ENCODE peak calls at places on chromosomes 5 and 9, in nine cellular contexts. X, H, W, F, V, R, J, B and A are unnamed samples.
A peak's percentile ranks its signal among the peaks of the same experiment; 100 is the strongest.

GRCh38 chr9:93061791-93062299 is 3.3 kb downstream of the SUSD3 start:
- DNase-seq in H (no peak), B (no peak), J (no peak), R (no peak), X (peak; percentile 74), F (peak; percentile 39), W (no peak), V (peak; percentile 67), A (no peak)

GRCh38 chr5:8730194-8730593 is 815.7 kb downstream of the SEMA5A start:
- DNase-seq in V (no peak), J (no peak), W (no peak), B (no peak), X (no peak), F (no peak), R (peak; percentile 15), H (no peak), A (no peak)

GRCh38 chr5:39015743-39016586 is 58.2 kb downstream of the RICTOR start:
- DNase-seq in W (no peak), X (no peak), B (peak; percentile 28), H (peak; percentile 84), J (no peak), F (no peak), V (no peak), R (peak; percentile 48), A (no peak)

GRCh38 chr5:131096774-131097695 is 68.0 kb downstream of the HINT1 start:
- DNase-seq in J (no peak), V (no peak), W (no peak), B (no peak), H (peak; percentile 48), X (no peak), R (no peak), F (no peak), A (no peak)

GRCh38 chr5:62138607-62139006 is 167.4 kb upstream of the KIF2A start:
- DNase-seq in R (no peak), F (no peak), B (no peak), J (no peak), X (peak; percentile 86), V (no peak), W (no peak), H (no peak), A (no peak)

GRCh38 chr5:80761176-80761575 is 106.4 kb upstream of the DHFR start:
- DNase-seq in J (no peak), X (peak; percentile 82), B (no peak), R (no peak), W (no peak), F (no peak), H (no peak), V (no peak), A (no peak)

GRCh38 chr9:5188060-5188707 is 2.7 kb upstream of the INSL6 start:
- DNase-seq in R (no peak), J (no peak), V (no peak), F (no peak), X (no peak), B (no peak), H (no peak), W (no peak), A (no peak)

GRCh38 chr9:109329274-109330258 is 8.7 kb upstream of the EPB41L4B start:
- DNase-seq in X (no peak), B (no peak), J (no peak), F (no peak), V (no peak), W (no peak), H (peak; percentile 92), R (peak; percentile 76), A (no peak)

GRCh38 chr5:606061-606460 is 6.1 kb upstream of the CEP72 start:
- DNase-seq in H (no peak), J (no peak), X (no peak), F (no peak), R (no peak), W (no peak), B (no peak), V (no peak), A (no peak)

GRCh38 chr5:98769006-98769255 is 4.5 kb upstream of the RGMB start:
- DNase-seq in H (no peak), F (peak; percentile 15), J (no peak), V (peak; percentile 79), W (no peak), R (no peak), B (peak; percentile 33), X (peak; percentile 89), A (no peak)

GRCh38 chr9:17881371-17881770 is 302.5 kb downstream of the SH3GL2 start:
- DNase-seq in H (no peak), F (no peak), X (no peak), V (no peak), W (no peak), R (no peak), J (no peak), B (no peak), A (no peak)

GRCh38 chr5:155066886-155067595 is 53.5 kb downstream of the KIF4B start:
- DNase-seq in H (no peak), R (no peak), B (no peak), V (no peak), F (no peak), J (no peak), X (no peak), W (no peak), A (no peak)

GRCh38 chr9:111356567-111357244 is 26.7 kb upstream of the OR2K2 start:
- DNase-seq in X (no peak), F (no peak), W (no peak), B (peak; percentile 79), V (no peak), R (peak; percentile 96), H (peak; percentile 79), J (no peak), A (peak; percentile 2)

GRCh38 chr9:73995836-73996235 is 501.3 kb upstream of the RORB start:
- DNase-seq in X (no peak), B (no peak), F (no peak), W (no peak), J (no peak), V (no peak), H (peak; percentile 54), R (no peak), A (no peak)

GRCh38 chr9:37325778-37326177 is 96.7 kb upstream of the GRHPR start:
- DNase-seq in J (no peak), H (no peak), F (no peak), V (no peak), X (no peak), W (no peak), R (peak; percentile 4), B (no peak), A (no peak)

GRCh38 chr9:99637640-99638039 is 184.0 kb upstream of the NR4A3 start:
- DNase-seq in W (no peak), R (no peak), H (no peak), V (no peak), B (no peak), J (no peak), F (no peak), X (no peak), A (no peak)

GRCh38 chr9:81564632-81565031 is 124.7 kb downstream of the TLE1 start:
- DNase-seq in B (no peak), H (no peak), V (no peak), X (no peak), W (no peak), F (no peak), J (no peak), R (no peak), A (peak; percentile 8)

GRCh38 chr5:106874974-106875373 is 795.8 kb downstream of the EFNA5 start:
- DNase-seq in X (no peak), J (no peak), V (no peak), B (no peak), H (no peak), R (no peak), F (no peak), W (no peak), A (no peak)

GRCh38 chr5:4411664-4412063 is 728.5 kb upstream of the ADAMTS16 start:
- DNase-seq in H (no peak), X (peak; percentile 71), W (no peak), B (no peak), R (no peak), V (no peak), J (no peak), F (no peak), A (no peak)

GRCh38 chr5:95448836-95449235 is 57.7 kb downstream of the FAM81B start:
- DNase-seq in X (no peak), J (no peak), F (no peak), B (no peak), W (no peak), R (peak; percentile 36), V (no peak), H (no peak), A (no peak)

GRCh38 chr5:171629221-171630005 is 156.2 kb upstream of the SMIM23 start:
- DNase-seq in J (no peak), R (no peak), X (peak; percentile 54), V (no peak), B (peak; percentile 3), F (no peak), W (no peak), H (peak; percentile 17), A (no peak)